ENCODE peak calls at places on chromosome 5, in six cellular contexts. G is lung microvascular endothelial cell, S is ovary, Y is fibroblast of lung, H is neural crest cell, E is iris pigment epithelial cell. J is an unnamed sample.
A peak's percentile ranks its signal among the peaks of the same experiment; 100 is the strongest.

GRCh38 chr5:11385901-11386293 is 518.3 kb downstream of the CTNND2 start:
- DNase-seq in G (no peak), S (no peak), Y (no peak), H (no peak), E (no peak), J (peak; percentile 90)

GRCh38 chr5:77923666-77924065 is 147.5 kb upstream of the TBCA start:
- DNase-seq in G (no peak), S (no peak), Y (no peak), H (no peak), E (no peak), J (no peak)

GRCh38 chr5:127561254-127561653 is 43.8 kb downstream of the PRRC1 start:
- DNase-seq in G (no peak), S (no peak), Y (peak; percentile 18), H (no peak), E (peak; percentile 82), J (no peak)

GRCh38 chr5:72478276-72478675 is 28.9 kb downstream of the ZNF366 start:
- DNase-seq in G (no peak), S (no peak), Y (no peak), H (no peak), E (no peak), J (no peak)

GRCh38 chr5:172443441-172444109 is 10.8 kb downstream of the SH3PXD2B start:
- DNase-seq in G (peak; percentile 98), S (peak; percentile 91), Y (peak; percentile 93), H (no peak), E (peak; percentile 97), J (no peak)

GRCh38 chr5:40681351-40682311 is 1.9 kb downstream of the PTGER4 start:
- DNase-seq in G (peak; percentile 53), S (no peak), Y (peak; percentile 46), H (peak; percentile 4), E (peak; percentile 48), J (no peak)

GRCh38 chr5:13866792-13867191 is 77.7 kb downstream of the DNAH5 start:
- DNase-seq in G (peak; percentile 54), S (no peak), Y (peak; percentile 5), H (peak; percentile 71), E (peak; percentile 32), J (no peak)

GRCh38 chr5:11048760-11049159 is 287.7 kb upstream of the DAP start:
- DNase-seq in G (no peak), S (no peak), Y (no peak), H (no peak), E (no peak), J (no peak)

GRCh38 chr5:112757468-112758208 is 20.0 kb downstream of the APC start:
- DNase-seq in G (peak; percentile 70), S (no peak), Y (peak; percentile 80), H (no peak), E (peak; percentile 65), J (peak; percentile 77)